ENCODE peak calls at places on chromosomes 16 and 17, in nine cellular contexts. One of them, this sample, is unnamed.

GRCh38 chr16:27950488-27950887 is 113.0 kb downstream of the GSG1L start:
- DNase-seq in MM.1S: no peak
- DNase-seq in upper lobe of right lung: no peak
- DNase-seq in AG10803: no peak
- DNase-seq in endothelial cell: no peak
- DNase-seq in CD4-positive, alpha-beta T cell: no peak
- DNase-seq in astrocyte of the spinal cord: no peak
- DNase-seq in progenitor cell of endocrine pancreas: no peak
- DNase-seq in GM13976: no peak
- DNase-seq in this sample: no peak

GRCh38 chr16:81936209-81936608 is 75.1 kb downstream of the SDR42E1 start:
- DNase-seq in MM.1S: no peak
- DNase-seq in upper lobe of right lung: no peak
- DNase-seq in AG10803: no peak
- DNase-seq in endothelial cell: no peak
- DNase-seq in CD4-positive, alpha-beta T cell: no peak
- DNase-seq in astrocyte of the spinal cord: no peak
- DNase-seq in progenitor cell of endocrine pancreas: no peak
- DNase-seq in GM13976: peak
- DNase-seq in this sample: no peak

GRCh38 chr17:44919885-44920564 is 4.7 kb upstream of the GFAP start:
- DNase-seq in MM.1S: peak
- DNase-seq in upper lobe of right lung: peak
- DNase-seq in AG10803: peak
- DNase-seq in endothelial cell: peak
- DNase-seq in CD4-positive, alpha-beta T cell: peak
- DNase-seq in astrocyte of the spinal cord: peak
- DNase-seq in progenitor cell of endocrine pancreas: peak
- DNase-seq in GM13976: peak
- DNase-seq in this sample: peak

GRCh38 chr17:76199466-76199865 is 40.8 kb downstream of the RNF157 start:
- DNase-seq in MM.1S: no peak
- DNase-seq in upper lobe of right lung: no peak
- DNase-seq in AG10803: no peak
- DNase-seq in endothelial cell: no peak
- DNase-seq in CD4-positive, alpha-beta T cell: peak
- DNase-seq in astrocyte of the spinal cord: no peak
- DNase-seq in progenitor cell of endocrine pancreas: no peak
- DNase-seq in GM13976: no peak
- DNase-seq in this sample: peak

GRCh38 chr17:18184143-18185007 is 747 bp downstream of the ALKBH5 start:
- DNase-seq in MM.1S: peak
- DNase-seq in upper lobe of right lung: peak
- DNase-seq in AG10803: peak
- DNase-seq in endothelial cell: peak
- DNase-seq in CD4-positive, alpha-beta T cell: peak
- DNase-seq in astrocyte of the spinal cord: peak
- DNase-seq in progenitor cell of endocrine pancreas: no peak
- DNase-seq in GM13976: peak
- DNase-seq in this sample: peak

GRCh38 chr17:64358261-64358788 is 32.3 kb downstream of the PECAM1 start:
- DNase-seq in MM.1S: no peak
- DNase-seq in upper lobe of right lung: peak
- DNase-seq in AG10803: peak
- DNase-seq in endothelial cell: no peak
- DNase-seq in CD4-positive, alpha-beta T cell: no peak
- DNase-seq in astrocyte of the spinal cord: no peak
- DNase-seq in progenitor cell of endocrine pancreas: no peak
- DNase-seq in GM13976: no peak
- DNase-seq in this sample: no peak

GRCh38 chr16:53209489-53209888 is 154.7 kb downstream of the CHD9 start:
- DNase-seq in MM.1S: no peak
- DNase-seq in upper lobe of right lung: no peak
- DNase-seq in AG10803: no peak
- DNase-seq in endothelial cell: no peak
- DNase-seq in CD4-positive, alpha-beta T cell: no peak
- DNase-seq in astrocyte of the spinal cord: no peak
- DNase-seq in progenitor cell of endocrine pancreas: no peak
- DNase-seq in GM13976: no peak
- DNase-seq in this sample: no peak

GRCh38 chr17:38336838-38337237 is 6.9 kb downstream of the GPR179 start:
- DNase-seq in MM.1S: no peak
- DNase-seq in upper lobe of right lung: no peak
- DNase-seq in AG10803: no peak
- DNase-seq in endothelial cell: no peak
- DNase-seq in CD4-positive, alpha-beta T cell: no peak
- DNase-seq in astrocyte of the spinal cord: no peak
- DNase-seq in progenitor cell of endocrine pancreas: no peak
- DNase-seq in GM13976: no peak
- DNase-seq in this sample: no peak

GRCh38 chr16:79897444-79898146 is 297.1 kb upstream of the MAF start:
- DNase-seq in MM.1S: no peak
- DNase-seq in upper lobe of right lung: no peak
- DNase-seq in AG10803: no peak
- DNase-seq in endothelial cell: no peak
- DNase-seq in CD4-positive, alpha-beta T cell: no peak
- DNase-seq in astrocyte of the spinal cord: peak
- DNase-seq in progenitor cell of endocrine pancreas: no peak
- DNase-seq in GM13976: no peak
- DNase-seq in this sample: no peak

GRCh38 chr16:1330260-1330914 is 3.1 kb upstream of the BAIAP3 start:
- DNase-seq in MM.1S: peak
- DNase-seq in upper lobe of right lung: no peak
- DNase-seq in AG10803: no peak
- DNase-seq in endothelial cell: no peak
- DNase-seq in CD4-positive, alpha-beta T cell: no peak
- DNase-seq in astrocyte of the spinal cord: no peak
- DNase-seq in progenitor cell of endocrine pancreas: no peak
- DNase-seq in GM13976: no peak
- DNase-seq in this sample: no peak
- TF ChIP-seq CTCF in MM.1S: peak
- TF ChIP-seq CTCF in upper lobe of right lung: peak
- TF ChIP-seq CTCF in AG10803: peak
- TF ChIP-seq CTCF in endothelial cell: peak
- TF ChIP-seq CTCF in CD4-positive, alpha-beta T cell: peak
- TF ChIP-seq CTCF in astrocyte of the spinal cord: peak
- TF ChIP-seq CTCF in progenitor cell of endocrine pancreas: peak
- TF ChIP-seq CTCF in GM13976: peak
- TF ChIP-seq CTCF in this sample: peak

GRCh38 chr16:25109643-25110042 is 1.9 kb upstream of the LCMT1 start:
- DNase-seq in MM.1S: no peak
- DNase-seq in upper lobe of right lung: no peak
- DNase-seq in AG10803: peak
- DNase-seq in endothelial cell: no peak
- DNase-seq in CD4-positive, alpha-beta T cell: no peak
- DNase-seq in astrocyte of the spinal cord: peak
- DNase-seq in progenitor cell of endocrine pancreas: no peak
- DNase-seq in GM13976: no peak
- DNase-seq in this sample: no peak

GRCh38 chr16:25107466-25107792 is 4.1 kb upstream of the LCMT1 start:
- DNase-seq in MM.1S: no peak
- DNase-seq in upper lobe of right lung: no peak
- DNase-seq in AG10803: no peak
- DNase-seq in endothelial cell: no peak
- DNase-seq in CD4-positive, alpha-beta T cell: no peak
- DNase-seq in astrocyte of the spinal cord: no peak
- DNase-seq in progenitor cell of endocrine pancreas: no peak
- DNase-seq in GM13976: no peak
- DNase-seq in this sample: peak

GRCh38 chr16:25110392-25110947 is 1.1 kb upstream of the LCMT1 start:
- DNase-seq in MM.1S: no peak
- DNase-seq in upper lobe of right lung: no peak
- DNase-seq in AG10803: no peak
- DNase-seq in endothelial cell: no peak
- DNase-seq in CD4-positive, alpha-beta T cell: no peak
- DNase-seq in astrocyte of the spinal cord: no peak
- DNase-seq in progenitor cell of endocrine pancreas: no peak
- DNase-seq in GM13976: no peak
- DNase-seq in this sample: peak

GRCh38 chr16:25108054-25108453 is 3.5 kb upstream of the LCMT1 start:
- DNase-seq in MM.1S: peak
- DNase-seq in upper lobe of right lung: no peak
- DNase-seq in AG10803: no peak
- DNase-seq in endothelial cell: no peak
- DNase-seq in CD4-positive, alpha-beta T cell: peak
- DNase-seq in astrocyte of the spinal cord: no peak
- DNase-seq in progenitor cell of endocrine pancreas: no peak
- DNase-seq in GM13976: peak
- DNase-seq in this sample: peak

GRCh38 chr16:25106567-25107465 is 4.7 kb upstream of the LCMT1 start:
- DNase-seq in MM.1S: peak
- DNase-seq in upper lobe of right lung: peak
- DNase-seq in AG10803: peak
- DNase-seq in endothelial cell: peak
- DNase-seq in CD4-positive, alpha-beta T cell: peak
- DNase-seq in astrocyte of the spinal cord: peak
- DNase-seq in progenitor cell of endocrine pancreas: peak
- DNase-seq in GM13976: peak
- DNase-seq in this sample: peak
- TF ChIP-seq CTCF in MM.1S: peak
- TF ChIP-seq CTCF in upper lobe of right lung: peak
- TF ChIP-seq CTCF in AG10803: peak
- TF ChIP-seq CTCF in endothelial cell: no peak
- TF ChIP-seq CTCF in CD4-positive, alpha-beta T cell: peak
- TF ChIP-seq CTCF in astrocyte of the spinal cord: peak
- TF ChIP-seq CTCF in progenitor cell of endocrine pancreas: peak
- TF ChIP-seq CTCF in GM13976: peak
- TF ChIP-seq CTCF in this sample: peak

GRCh38 chr16:67842509-67843342 is 606 bp downstream of the THAP11 start:
- DNase-seq in MM.1S: peak
- DNase-seq in upper lobe of right lung: peak
- DNase-seq in AG10803: peak
- DNase-seq in endothelial cell: peak
- DNase-seq in CD4-positive, alpha-beta T cell: peak
- DNase-seq in astrocyte of the spinal cord: peak
- DNase-seq in progenitor cell of endocrine pancreas: peak
- DNase-seq in GM13976: peak
- DNase-seq in this sample: peak
- TF ChIP-seq CTCF in MM.1S: peak
- TF ChIP-seq CTCF in upper lobe of right lung: peak
- TF ChIP-seq CTCF in AG10803: peak
- TF ChIP-seq CTCF in endothelial cell: no peak
- TF ChIP-seq CTCF in CD4-positive, alpha-beta T cell: peak
- TF ChIP-seq CTCF in astrocyte of the spinal cord: peak
- TF ChIP-seq CTCF in progenitor cell of endocrine pancreas: peak
- TF ChIP-seq CTCF in GM13976: peak
- TF ChIP-seq CTCF in this sample: no peak

GRCh38 chr17:36601303-36602029 is at the start of gene MRM1:
- DNase-seq in MM.1S: peak
- DNase-seq in upper lobe of right lung: peak
- DNase-seq in AG10803: peak
- DNase-seq in endothelial cell: peak
- DNase-seq in CD4-positive, alpha-beta T cell: peak
- DNase-seq in astrocyte of the spinal cord: peak
- DNase-seq in progenitor cell of endocrine pancreas: peak
- DNase-seq in GM13976: peak
- DNase-seq in this sample: peak
- TF ChIP-seq CTCF in MM.1S: peak
- TF ChIP-seq CTCF in upper lobe of right lung: no peak
- TF ChIP-seq CTCF in AG10803: peak
- TF ChIP-seq CTCF in endothelial cell: no peak
- TF ChIP-seq CTCF in CD4-positive, alpha-beta T cell: no peak
- TF ChIP-seq CTCF in astrocyte of the spinal cord: peak
- TF ChIP-seq CTCF in progenitor cell of endocrine pancreas: no peak
- TF ChIP-seq CTCF in GM13976: peak
- TF ChIP-seq CTCF in this sample: no peak

GRCh38 chr17:50477976-50478375 is 684 bp upstream of the RSAD1 start:
- DNase-seq in MM.1S: no peak
- DNase-seq in upper lobe of right lung: no peak
- DNase-seq in AG10803: no peak
- DNase-seq in endothelial cell: no peak
- DNase-seq in CD4-positive, alpha-beta T cell: no peak
- DNase-seq in astrocyte of the spinal cord: no peak
- DNase-seq in progenitor cell of endocrine pancreas: no peak
- DNase-seq in GM13976: no peak
- DNase-seq in this sample: no peak
- TF ChIP-seq CTCF in MM.1S: no peak
- TF ChIP-seq CTCF in upper lobe of right lung: no peak
- TF ChIP-seq CTCF in AG10803: no peak
- TF ChIP-seq CTCF in endothelial cell: no peak
- TF ChIP-seq CTCF in CD4-positive, alpha-beta T cell: no peak
- TF ChIP-seq CTCF in astrocyte of the spinal cord: no peak
- TF ChIP-seq CTCF in progenitor cell of endocrine pancreas: no peak
- TF ChIP-seq CTCF in GM13976: no peak
- TF ChIP-seq CTCF in this sample: no peak

GRCh38 chr17:61314368-61315078 is 85.1 kb upstream of the TBX2 start:
- DNase-seq in MM.1S: no peak
- DNase-seq in upper lobe of right lung: no peak
- DNase-seq in AG10803: peak
- DNase-seq in endothelial cell: no peak
- DNase-seq in CD4-positive, alpha-beta T cell: no peak
- DNase-seq in astrocyte of the spinal cord: peak
- DNase-seq in progenitor cell of endocrine pancreas: no peak
- DNase-seq in GM13976: no peak
- DNase-seq in this sample: no peak
- TF ChIP-seq CTCF in MM.1S: no peak
- TF ChIP-seq CTCF in upper lobe of right lung: no peak
- TF ChIP-seq CTCF in AG10803: peak
- TF ChIP-seq CTCF in endothelial cell: no peak
- TF ChIP-seq CTCF in CD4-positive, alpha-beta T cell: no peak
- TF ChIP-seq CTCF in astrocyte of the spinal cord: peak
- TF ChIP-seq CTCF in progenitor cell of endocrine pancreas: no peak
- TF ChIP-seq CTCF in GM13976: no peak
- TF ChIP-seq CTCF in this sample: no peak